ENCODE peak calls at places on chromosomes 13 and 19, in five cellular contexts. O, D, H, P and M are unnamed samples.

GRCh38 chr19:17304386-17305047 is 1.2 kb upstream of the MRPL34 start:
- DNase-seq in D (no peak), O (no peak), H (no peak), P (no peak), M (no peak)

GRCh38 chr19:50413531-50413930 is 5.2 kb upstream of the SPIB start:
- DNase-seq in H (no peak), D (no peak), P (no peak), O (no peak), M (no peak)

GRCh38 chr13:42101821-42102580 is 53.6 kb downstream of the DGKH start:
- DNase-seq in O (no peak), D (no peak), P (no peak), H (no peak), M (no peak)

GRCh38 chr19:36986601-36987000 is 70.5 kb downstream of the ZNF568 start:
- DNase-seq in H (no peak), O (no peak), D (no peak), P (no peak), M (no peak)

GRCh38 chr19:46478356-46478986 is 7.1 kb upstream of the PNMA8A start:
- DNase-seq in P (no peak), H (no peak), O (no peak), D (peak), M (no peak)

GRCh38 chr13:59774511-59774911 is 389.2 kb downstream of the DIAPH3 start:
- DNase-seq in D (peak), P (no peak), H (peak), O (no peak), M (no peak)

GRCh38 chr19:19372656-19373416 is 32.6 kb upstream of the GATAD2A start:
- DNase-seq in H (no peak), P (peak), D (peak), O (no peak), M (peak)

GRCh38 chr13:30142502-30143211 is 164.7 kb downstream of the KATNAL1 start:
- DNase-seq in O (no peak), H (peak), P (peak), D (peak), M (peak)

GRCh38 chr13:22211876-22212275 is 541.0 kb downstream of the FGF9 start:
- DNase-seq in D (no peak), H (no peak), O (no peak), P (no peak), M (no peak)

GRCh38 chr13:50715402-50716146 is 127.9 kb downstream of the DLEU7 start:
- DNase-seq in D (no peak), P (peak), O (no peak), H (no peak), M (no peak)

GRCh38 chr13:65387743-65388347 is 1842.3 kb downstream of the PCDH9 start:
- DNase-seq in H (no peak), P (no peak), O (no peak), D (no peak), M (no peak)

GRCh38 chr13:33017410-33017929 is 1.2 kb downstream of the KL start:
- DNase-seq in H (no peak), D (peak), P (peak), O (peak), M (peak)

GRCh38 chr13:52127783-52128702 is 830 bp downstream of the NEK5 start:
- DNase-seq in P (peak), D (peak), H (peak), O (peak), M (peak)

GRCh38 chr13:20636079-20636478 is 67.4 kb upstream of the IL17D start:
- DNase-seq in H (no peak), P (no peak), O (no peak), D (no peak), M (no peak)

GRCh38 chr13:94822356-94822755 is 110.0 kb upstream of the SOX21 start:
- DNase-seq in D (no peak), O (no peak), P (no peak), H (no peak), M (no peak)

GRCh38 chr13:21032656-21033055 is 28.7 kb downstream of the LATS2 start:
- DNase-seq in H (no peak), O (no peak), D (no peak), P (no peak), M (no peak)

GRCh38 chr13:29319451-29319850 is 276.0 kb downstream of the SLC7A1 start:
- DNase-seq in H (no peak), P (no peak), D (no peak), O (peak), M (no peak)

GRCh38 chr13:110816500-110816899 is 98.4 kb downstream of the ANKRD10 start:
- DNase-seq in H (no peak), D (no peak), O (no peak), P (no peak), M (no peak)

GRCh38 chr19:7969560-7969949 is 26.1 kb upstream of the TIMM44 start:
- DNase-seq in O (no peak), H (no peak), P (no peak), D (no peak), M (no peak)

GRCh38 chr19:31436121-31436776 is 87.0 kb upstream of the TSHZ3 start:
- DNase-seq in O (no peak), H (no peak), P (no peak), D (no peak), M (no peak)

GRCh38 chr19:38093587-38093986 is 130.4 kb downstream of the DPF1 start:
- DNase-seq in H (no peak), P (no peak), O (no peak), D (no peak), M (no peak)

GRCh38 chr13:80454245-80454644 is 113.3 kb upstream of the SPRY2 start:
- DNase-seq in H (no peak), D (peak), O (no peak), P (no peak), M (no peak)

GRCh38 chr19:41376241-41376997 is at the start of gene TMEM91:
- DNase-seq in D (peak), P (peak), H (no peak), O (peak), M (peak)

GRCh38 chr19:50559636-50560035 is 8.6 kb downstream of the LRRC4B start:
- DNase-seq in O (no peak), H (no peak), D (no peak), P (no peak), M (no peak)

GRCh38 chr13:97068146-97068545 is 73.9 kb upstream of the OXGR1 start:
- DNase-seq in D (peak), O (no peak), H (no peak), P (no peak), M (no peak)

GRCh38 chr13:50957620-50958019 is 48.0 kb downstream of the RNASEH2B start:
- DNase-seq in P (no peak), O (no peak), H (no peak), D (no peak), M (no peak)

GRCh38 chr13:73902296-73902695 is 231.9 kb downstream of the KLF12 start:
- DNase-seq in P (no peak), O (no peak), D (no peak), H (no peak), M (no peak)

GRCh38 chr13:51957377-51958216 is 53.7 kb downstream of the ATP7B start:
- DNase-seq in P (peak), O (no peak), H (no peak), D (no peak), M (no peak)

GRCh38 chr13:99442273-99442895 is 58.9 kb upstream of the TM9SF2 start:
- DNase-seq in O (peak), P (peak), D (peak), H (no peak), M (no peak)

GRCh38 chr13:26965976-26966375 is 205.4 kb upstream of the GPR12 start:
- DNase-seq in D (peak), H (peak), O (no peak), P (no peak), M (no peak)

GRCh38 chr13:47933688-47934011 is 67.4 kb downstream of the SUCLA2 start:
- DNase-seq in H (no peak), O (no peak), D (peak), P (no peak), M (no peak)

GRCh38 chr19:33325920-33326319 is 23.6 kb upstream of the CEBPA start:
- DNase-seq in O (no peak), H (no peak), D (peak), P (peak), M (no peak)

GRCh38 chr19:1487576-1488281 is 2.4 kb downstream of the PCSK4 start:
- DNase-seq in H (no peak), P (no peak), O (no peak), D (no peak), M (no peak)

GRCh38 chr13:89239361-89240127 is 1568.4 kb downstream of the SLITRK5 start:
- DNase-seq in O (no peak), H (no peak), P (no peak), D (peak), M (no peak)

GRCh38 chr13:94550030-94550738 is 45.8 kb downstream of the TGDS start:
- DNase-seq in D (peak), O (no peak), H (peak), P (no peak), M (no peak)

GRCh38 chr19:53960886-53961285 is 1.9 kb upstream of the CACNG8 start:
- DNase-seq in D (no peak), H (no peak), O (no peak), P (no peak), M (no peak)

GRCh38 chr13:21813844-21814243 is 143.0 kb downstream of the FGF9 start:
- DNase-seq in H (no peak), P (no peak), O (no peak), D (no peak), M (no peak)

GRCh38 chr19:17830567-17831418 is 9.5 kb upstream of the INSL3 start:
- DNase-seq in D (peak), O (peak), H (no peak), P (peak), M (no peak)

GRCh38 chr19:11295665-11296245 is at the start of gene TSPAN16:
- DNase-seq in H (no peak), P (no peak), O (no peak), D (no peak), M (no peak)
- TF ChIP-seq CTCF in H (no peak), P (no peak), O (no peak), D (no peak), M (no peak)

GRCh38 chr19:29690842-29691241 is 24.2 kb downstream of the C19orf12 start:
- DNase-seq in P (no peak), O (no peak), D (peak), H (no peak), M (peak)
- TF ChIP-seq CTCF in P (no peak), O (peak), D (no peak), H (no peak), M (no peak)

DNA sequence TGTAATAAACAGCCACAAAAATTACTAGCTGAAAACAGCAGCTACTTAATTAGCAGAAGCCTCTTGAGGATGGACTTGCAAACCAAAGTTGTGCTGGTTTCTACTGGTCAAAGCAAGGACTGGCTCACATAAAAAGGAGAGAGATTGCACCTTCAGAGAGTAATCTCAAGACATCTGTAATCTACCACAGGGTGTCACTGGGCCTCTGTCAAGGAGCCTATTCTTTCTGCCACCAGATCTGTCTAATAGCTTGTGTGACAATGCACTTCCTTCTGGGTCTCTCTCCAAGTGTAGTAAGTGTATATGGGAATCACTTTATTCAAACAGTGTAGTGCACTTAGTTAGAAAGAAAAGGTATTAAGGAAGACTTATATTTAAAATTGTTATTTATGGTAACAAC is 24.4 kb upstream of the ZNF561 start:
- DNase-seq in O (no peak), P (no peak), H (no peak), D (no peak), M (no peak)
- TF ChIP-seq CTCF in O (no peak), P (no peak), H (no peak), D (no peak), M (no peak)

DNA sequence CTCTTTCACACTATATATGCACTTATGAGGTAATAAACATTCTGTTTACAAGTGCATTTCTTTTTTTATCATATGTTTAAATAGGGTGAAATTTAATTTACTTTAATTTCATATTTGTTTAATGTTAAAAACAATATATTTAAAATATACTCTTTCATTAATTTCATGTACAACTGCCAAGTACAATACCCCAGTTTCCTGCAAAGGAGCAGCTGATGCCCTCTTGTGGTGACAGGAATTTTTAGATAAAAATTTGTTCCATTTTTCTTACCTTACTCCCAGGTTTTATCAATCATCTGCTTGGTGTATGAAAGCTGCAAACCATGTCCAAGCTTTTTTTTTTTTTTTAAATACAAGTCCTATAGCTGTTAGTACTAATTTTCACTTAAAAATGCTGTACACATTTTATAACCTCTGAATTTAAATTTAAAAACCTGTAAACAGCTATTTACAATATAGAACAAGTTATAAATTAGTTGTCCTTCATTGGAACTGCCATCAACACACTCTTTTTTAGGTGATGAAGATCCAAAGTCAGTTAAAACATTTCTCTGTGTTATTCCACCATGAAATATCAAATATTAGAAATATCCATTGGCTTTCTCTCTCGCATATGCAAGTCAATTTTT is 4.9 kb downstream of the PCDH20 start:
- DNase-seq in D (peak), P (no peak), H (no peak), O (peak), M (no peak)
- TF ChIP-seq CTCF in D (peak), P (peak), H (peak), O (peak), M (no peak)

GRCh38 chr19:10230155-10230903 is 802 bp downstream of the S1PR2 start:
- DNase-seq in O (peak), H (no peak), D (peak), P (peak), M (peak)
- TF ChIP-seq CTCF in O (no peak), H (peak), D (peak), P (no peak), M (no peak)

GRCh38 chr19:40264314-40265054 is 20.7 kb downstream of the AKT2 start:
- DNase-seq in O (no peak), P (no peak), H (no peak), D (no peak), M (no peak)
- TF ChIP-seq CTCF in O (no peak), P (no peak), H (no peak), D (no peak), M (no peak)

GRCh38 chr19:12872255-12872654 is 9.0 kb downstream of the DNASE2 start:
- DNase-seq in O (no peak), H (no peak), P (no peak), D (no peak), M (no peak)

GRCh38 chr19:12871681-12872080 is 9.6 kb downstream of the DNASE2 start:
- DNase-seq in O (no peak), H (no peak), D (no peak), P (no peak), M (no peak)

GRCh38 chr19:12875086-12875485 is 6.2 kb downstream of the DNASE2 start:
- DNase-seq in D (no peak), P (no peak), O (no peak), H (no peak), M (no peak)

GRCh38 chr19:12873891-12874745 is 7.1 kb downstream of the DNASE2 start:
- DNase-seq in P (no peak), H (no peak), D (no peak), O (no peak), M (no peak)

DNA sequence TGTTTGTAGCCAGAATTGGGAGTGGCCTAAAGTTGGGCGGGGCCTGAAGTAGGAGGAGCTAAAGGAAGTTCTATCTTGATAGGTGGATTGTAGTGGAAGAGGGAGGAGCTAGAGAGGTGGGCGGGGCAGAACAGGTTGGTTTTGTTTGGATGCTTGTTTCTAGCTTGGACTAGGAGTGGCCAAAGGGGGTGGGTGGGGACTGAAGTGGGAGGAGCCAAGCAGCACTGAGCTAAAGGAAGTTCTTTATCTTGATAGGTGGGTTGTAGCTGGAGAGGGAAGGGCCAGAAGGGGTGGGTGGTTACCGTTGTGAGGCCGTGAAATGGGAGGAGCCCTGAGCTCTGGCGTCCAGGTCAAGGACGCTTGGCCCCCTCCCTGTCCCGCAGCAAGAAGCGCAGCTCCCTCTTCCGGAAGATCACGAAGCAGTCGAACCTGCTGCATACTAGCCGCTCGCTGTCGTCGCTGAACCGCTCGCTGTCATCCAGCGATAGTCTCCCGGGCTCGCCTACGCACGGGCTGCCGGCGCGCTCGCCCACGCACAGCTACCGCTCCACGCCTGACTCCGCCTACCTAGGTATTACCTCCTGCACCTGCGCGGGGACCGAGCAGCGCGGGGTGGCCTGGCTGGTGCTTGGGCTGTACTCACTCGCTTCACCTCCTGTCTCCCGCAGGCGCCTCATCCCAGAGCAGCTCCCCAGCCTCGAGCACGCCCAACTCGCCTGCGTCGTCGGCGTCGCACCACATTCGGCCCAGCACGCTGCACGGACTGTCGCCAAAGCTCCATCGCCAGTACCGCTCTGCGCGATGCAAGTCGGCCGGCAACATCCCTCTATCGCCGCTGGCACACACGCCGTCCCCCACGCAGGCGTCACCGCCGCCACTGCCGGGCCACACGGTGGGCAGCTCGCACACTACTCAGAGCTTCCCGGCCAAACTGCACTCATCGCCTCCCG is 8.0 kb downstream of the DNASE2 start:
- DNase-seq in D (peak), H (no peak), O (no peak), P (peak), M (peak)
- TF ChIP-seq CTCF in D (no peak), H (no peak), O (peak), P (no peak), M (no peak)

GRCh38 chr13:48961379-48961778 is 14.3 kb upstream of the FNDC3A start:
- DNase-seq in H (no peak), D (no peak), P (no peak), O (no peak), M (no peak)
- TF ChIP-seq CTCF in H (no peak), D (no peak), P (no peak), O (no peak), M (no peak)

GRCh38 chr19:14683439-14683838 is 6.4 kb upstream of the ZNF333 start:
- DNase-seq in H (no peak), D (no peak), O (no peak), P (no peak), M (no peak)

GRCh38 chr19:14689598-14690503 is at the start of gene ZNF333:
- DNase-seq in P (peak), D (peak), O (peak), H (peak), M (peak)

GRCh38 chr19:14682084-14682483 is 7.4 kb upstream of the ADGRE3 start:
- DNase-seq in O (no peak), H (no peak), D (no peak), P (no peak), M (no peak)

DNA sequence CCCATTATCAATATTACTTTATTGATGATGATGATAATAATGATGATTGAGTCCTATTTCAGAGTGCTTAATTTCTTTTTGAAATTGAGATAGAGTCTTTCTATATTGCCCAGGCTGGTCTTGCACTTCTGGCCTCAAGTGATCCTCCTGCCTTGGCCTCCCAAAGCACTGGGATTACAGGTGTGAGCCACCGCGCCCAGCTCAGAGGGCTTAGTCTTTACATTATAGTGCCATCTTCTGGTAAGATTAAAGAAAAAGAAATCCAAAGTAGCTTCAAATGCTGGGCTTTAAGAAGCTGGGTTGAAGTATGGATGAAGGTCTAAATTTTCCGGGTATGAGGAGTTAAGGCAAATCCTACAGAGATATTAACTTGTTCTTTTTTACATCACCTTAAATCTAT is 3.4 kb upstream of the ZNF333 start:
- DNase-seq in H (no peak), O (peak), D (peak), P (peak), M (peak)
- TF ChIP-seq CTCF in H (peak), O (peak), D (peak), P (peak), M (no peak)

GRCh38 chr13:112575680-112576079 is 12.3 kb downstream of the TUBGCP3 start:
- DNase-seq in P (no peak), H (no peak), D (peak), O (no peak), M (no peak)
- TF ChIP-seq CTCF in P (no peak), H (no peak), D (no peak), O (no peak), M (no peak)